ENCODE peak calls at places on chromosomes 16 and 17, in nine cellular contexts. One of them, this sample, is unnamed.

GRCh38 chr16:89374393-89374948 is 115.9 kb downstream of the ANKRD11 start:
- DNase-seq in NCI-H748 treated with DMSO at 0.1 percent for 48 hours: no peak
- DNase-seq in NCI-H2081: no peak
- DNase-seq in amygdala: no peak
- DNase-seq in AG09309: no peak
- DNase-seq in anterior cingulate cortex: peak; percentile 25
- DNase-seq in activated CD4-positive, alpha-beta T cell treated with anti-CD3 and anti-CD28 coated beads, Interleukin-2, amount 10 ng/mL, durations not matched to agents 7 days and 5 days: no peak
- DNase-seq in stimulated activated CD4-positive, alpha-beta T cell treated with anti-CD3 and anti-CD28 coated beads, Interleukin-4, amount 100 ng/mL, for 24 hours: no peak
- DNase-seq in NCI-H446 treated with DMSO at 0.1 percent for 48 hours: no peak
- DNase-seq in this sample: peak; percentile 6

GRCh38 chr17:74231846-74232713 is 18.7 kb downstream of the TTYH2 start:
- DNase-seq in NCI-H748 treated with DMSO at 0.1 percent for 48 hours: no peak
- DNase-seq in NCI-H2081: no peak
- DNase-seq in amygdala: no peak
- DNase-seq in AG09309: no peak
- DNase-seq in anterior cingulate cortex: no peak
- DNase-seq in activated CD4-positive, alpha-beta T cell treated with anti-CD3 and anti-CD28 coated beads, Interleukin-2, amount 10 ng/mL, durations not matched to agents 7 days and 5 days: no peak
- DNase-seq in stimulated activated CD4-positive, alpha-beta T cell treated with anti-CD3 and anti-CD28 coated beads, Interleukin-4, amount 100 ng/mL, for 24 hours: no peak
- DNase-seq in NCI-H446 treated with DMSO at 0.1 percent for 48 hours: no peak
- DNase-seq in this sample: no peak

GRCh38 chr16:8972843-8973586 is 9.3 kb upstream of the USP7 start:
- DNase-seq in NCI-H748 treated with DMSO at 0.1 percent for 48 hours: no peak
- DNase-seq in NCI-H2081: no peak
- DNase-seq in amygdala: no peak
- DNase-seq in AG09309: no peak
- DNase-seq in anterior cingulate cortex: no peak
- DNase-seq in activated CD4-positive, alpha-beta T cell treated with anti-CD3 and anti-CD28 coated beads, Interleukin-2, amount 10 ng/mL, durations not matched to agents 7 days and 5 days: no peak
- DNase-seq in stimulated activated CD4-positive, alpha-beta T cell treated with anti-CD3 and anti-CD28 coated beads, Interleukin-4, amount 100 ng/mL, for 24 hours: no peak
- DNase-seq in NCI-H446 treated with DMSO at 0.1 percent for 48 hours: no peak
- DNase-seq in this sample: no peak

GRCh38 chr17:6018788-6019187 is 51.4 kb upstream of the WSCD1 start:
- DNase-seq in NCI-H748 treated with DMSO at 0.1 percent for 48 hours: no peak
- DNase-seq in NCI-H2081: no peak
- DNase-seq in amygdala: no peak
- DNase-seq in AG09309: no peak
- DNase-seq in anterior cingulate cortex: no peak
- DNase-seq in activated CD4-positive, alpha-beta T cell treated with anti-CD3 and anti-CD28 coated beads, Interleukin-2, amount 10 ng/mL, durations not matched to agents 7 days and 5 days: no peak
- DNase-seq in stimulated activated CD4-positive, alpha-beta T cell treated with anti-CD3 and anti-CD28 coated beads, Interleukin-4, amount 100 ng/mL, for 24 hours: no peak
- DNase-seq in NCI-H446 treated with DMSO at 0.1 percent for 48 hours: no peak
- DNase-seq in this sample: no peak

GRCh38 chr17:14389656-14390055 is 88.8 kb downstream of the HS3ST3B1 start:
- DNase-seq in NCI-H748 treated with DMSO at 0.1 percent for 48 hours: no peak
- DNase-seq in NCI-H2081: no peak
- DNase-seq in amygdala: no peak
- DNase-seq in AG09309: no peak
- DNase-seq in anterior cingulate cortex: no peak
- DNase-seq in activated CD4-positive, alpha-beta T cell treated with anti-CD3 and anti-CD28 coated beads, Interleukin-2, amount 10 ng/mL, durations not matched to agents 7 days and 5 days: no peak
- DNase-seq in stimulated activated CD4-positive, alpha-beta T cell treated with anti-CD3 and anti-CD28 coated beads, Interleukin-4, amount 100 ng/mL, for 24 hours: no peak
- DNase-seq in NCI-H446 treated with DMSO at 0.1 percent for 48 hours: no peak
- DNase-seq in this sample: no peak

GRCh38 chr17:81601525-81602120 is 35.3 kb downstream of the NPLOC4 start:
- DNase-seq in NCI-H748 treated with DMSO at 0.1 percent for 48 hours: peak; percentile 46
- DNase-seq in NCI-H2081: peak; percentile 55
- DNase-seq in amygdala: no peak
- DNase-seq in AG09309: no peak
- DNase-seq in anterior cingulate cortex: no peak
- DNase-seq in activated CD4-positive, alpha-beta T cell treated with anti-CD3 and anti-CD28 coated beads, Interleukin-2, amount 10 ng/mL, durations not matched to agents 7 days and 5 days: peak; percentile 63
- DNase-seq in stimulated activated CD4-positive, alpha-beta T cell treated with anti-CD3 and anti-CD28 coated beads, Interleukin-4, amount 100 ng/mL, for 24 hours: peak; percentile 47
- DNase-seq in NCI-H446 treated with DMSO at 0.1 percent for 48 hours: peak; percentile 49
- DNase-seq in this sample: peak; percentile 83

GRCh38 chr16:27792486-27793275 is 242.7 kb downstream of the KATNIP start:
- DNase-seq in NCI-H748 treated with DMSO at 0.1 percent for 48 hours: no peak
- DNase-seq in NCI-H2081: no peak
- DNase-seq in amygdala: no peak
- DNase-seq in AG09309: no peak
- DNase-seq in anterior cingulate cortex: no peak
- DNase-seq in activated CD4-positive, alpha-beta T cell treated with anti-CD3 and anti-CD28 coated beads, Interleukin-2, amount 10 ng/mL, durations not matched to agents 7 days and 5 days: no peak
- DNase-seq in stimulated activated CD4-positive, alpha-beta T cell treated with anti-CD3 and anti-CD28 coated beads, Interleukin-4, amount 100 ng/mL, for 24 hours: no peak
- DNase-seq in NCI-H446 treated with DMSO at 0.1 percent for 48 hours: no peak
- DNase-seq in this sample: no peak

GRCh38 chr17:75664099-75664549 is 2.8 kb downstream of the RECQL5 start:
- DNase-seq in NCI-H748 treated with DMSO at 0.1 percent for 48 hours: no peak
- DNase-seq in NCI-H2081: no peak
- DNase-seq in amygdala: no peak
- DNase-seq in AG09309: no peak
- DNase-seq in anterior cingulate cortex: no peak
- DNase-seq in activated CD4-positive, alpha-beta T cell treated with anti-CD3 and anti-CD28 coated beads, Interleukin-2, amount 10 ng/mL, durations not matched to agents 7 days and 5 days: no peak
- DNase-seq in stimulated activated CD4-positive, alpha-beta T cell treated with anti-CD3 and anti-CD28 coated beads, Interleukin-4, amount 100 ng/mL, for 24 hours: no peak
- DNase-seq in NCI-H446 treated with DMSO at 0.1 percent for 48 hours: no peak
- DNase-seq in this sample: no peak

GRCh38 chr16:56300901-56301351 is 109.6 kb downstream of the GNAO1 start:
- DNase-seq in NCI-H748 treated with DMSO at 0.1 percent for 48 hours: no peak
- DNase-seq in NCI-H2081: no peak
- DNase-seq in amygdala: no peak
- DNase-seq in AG09309: no peak
- DNase-seq in anterior cingulate cortex: no peak
- DNase-seq in activated CD4-positive, alpha-beta T cell treated with anti-CD3 and anti-CD28 coated beads, Interleukin-2, amount 10 ng/mL, durations not matched to agents 7 days and 5 days: no peak
- DNase-seq in stimulated activated CD4-positive, alpha-beta T cell treated with anti-CD3 and anti-CD28 coated beads, Interleukin-4, amount 100 ng/mL, for 24 hours: no peak
- DNase-seq in NCI-H446 treated with DMSO at 0.1 percent for 48 hours: no peak
- DNase-seq in this sample: no peak

GRCh38 chr17:63821809-63822208 is 5.4 kb upstream of the PSMC5 start:
- DNase-seq in NCI-H748 treated with DMSO at 0.1 percent for 48 hours: no peak
- DNase-seq in NCI-H2081: no peak
- DNase-seq in amygdala: no peak
- DNase-seq in AG09309: no peak
- DNase-seq in anterior cingulate cortex: no peak
- DNase-seq in activated CD4-positive, alpha-beta T cell treated with anti-CD3 and anti-CD28 coated beads, Interleukin-2, amount 10 ng/mL, durations not matched to agents 7 days and 5 days: no peak
- DNase-seq in stimulated activated CD4-positive, alpha-beta T cell treated with anti-CD3 and anti-CD28 coated beads, Interleukin-4, amount 100 ng/mL, for 24 hours: no peak
- DNase-seq in NCI-H446 treated with DMSO at 0.1 percent for 48 hours: no peak
- DNase-seq in this sample: no peak

GRCh38 chr17:83153681-83154310 is 74.4 kb downstream of the METRNL start:
- DNase-seq in NCI-H748 treated with DMSO at 0.1 percent for 48 hours: no peak
- DNase-seq in NCI-H2081: no peak
- DNase-seq in amygdala: no peak
- DNase-seq in AG09309: no peak
- DNase-seq in anterior cingulate cortex: no peak
- DNase-seq in activated CD4-positive, alpha-beta T cell treated with anti-CD3 and anti-CD28 coated beads, Interleukin-2, amount 10 ng/mL, durations not matched to agents 7 days and 5 days: no peak
- DNase-seq in stimulated activated CD4-positive, alpha-beta T cell treated with anti-CD3 and anti-CD28 coated beads, Interleukin-4, amount 100 ng/mL, for 24 hours: no peak
- DNase-seq in NCI-H446 treated with DMSO at 0.1 percent for 48 hours: no peak
- DNase-seq in this sample: no peak

GRCh38 chr17:73043686-73044581 is 48.6 kb downstream of the SLC39A11 start:
- DNase-seq in NCI-H748 treated with DMSO at 0.1 percent for 48 hours: no peak
- DNase-seq in NCI-H2081: no peak
- DNase-seq in amygdala: no peak
- DNase-seq in AG09309: no peak
- DNase-seq in anterior cingulate cortex: no peak
- DNase-seq in activated CD4-positive, alpha-beta T cell treated with anti-CD3 and anti-CD28 coated beads, Interleukin-2, amount 10 ng/mL, durations not matched to agents 7 days and 5 days: no peak
- DNase-seq in stimulated activated CD4-positive, alpha-beta T cell treated with anti-CD3 and anti-CD28 coated beads, Interleukin-4, amount 100 ng/mL, for 24 hours: no peak
- DNase-seq in NCI-H446 treated with DMSO at 0.1 percent for 48 hours: peak; percentile 33
- DNase-seq in this sample: no peak

GRCh38 chr16:85222151-85222863 is 110.0 kb upstream of the CIBAR2 start:
- DNase-seq in NCI-H748 treated with DMSO at 0.1 percent for 48 hours: no peak
- DNase-seq in NCI-H2081: no peak
- DNase-seq in amygdala: no peak
- DNase-seq in AG09309: no peak
- DNase-seq in anterior cingulate cortex: no peak
- DNase-seq in activated CD4-positive, alpha-beta T cell treated with anti-CD3 and anti-CD28 coated beads, Interleukin-2, amount 10 ng/mL, durations not matched to agents 7 days and 5 days: no peak
- DNase-seq in stimulated activated CD4-positive, alpha-beta T cell treated with anti-CD3 and anti-CD28 coated beads, Interleukin-4, amount 100 ng/mL, for 24 hours: no peak
- DNase-seq in NCI-H446 treated with DMSO at 0.1 percent for 48 hours: no peak
- DNase-seq in this sample: no peak

GRCh38 chr16:72101195-72101594 is 7.5 kb downstream of the DHX38 start:
- DNase-seq in NCI-H748 treated with DMSO at 0.1 percent for 48 hours: no peak
- DNase-seq in NCI-H2081: no peak
- DNase-seq in amygdala: no peak
- DNase-seq in AG09309: no peak
- DNase-seq in anterior cingulate cortex: no peak
- DNase-seq in activated CD4-positive, alpha-beta T cell treated with anti-CD3 and anti-CD28 coated beads, Interleukin-2, amount 10 ng/mL, durations not matched to agents 7 days and 5 days: no peak
- DNase-seq in stimulated activated CD4-positive, alpha-beta T cell treated with anti-CD3 and anti-CD28 coated beads, Interleukin-4, amount 100 ng/mL, for 24 hours: no peak
- DNase-seq in NCI-H446 treated with DMSO at 0.1 percent for 48 hours: no peak
- DNase-seq in this sample: no peak

This sample was measured in NCI-H1694 treated with DMSO at 0.1 percent for 48 hours.